ENCODE peak calls at places on chromosomes 6 and 20, in seven cellular contexts. One of them, this sample, is unnamed.

GRCh38 chr6:13378669-13379590 is 50.6 kb upstream of the TBC1D7 start:
- DNase-seq in caudate nucleus: no peak
- DNase-seq in AG09319: no peak
- DNase-seq in Daoy: no peak
- DNase-seq in PC-9: peak; percentile 68
- DNase-seq in RPMI7951: no peak
- DNase-seq in fibroblast of the aortic adventitia: no peak
- DNase-seq in this sample: no peak

GRCh38 chr6:150511313-150511712 is 88.4 kb upstream of the PLEKHG1 start:
- DNase-seq in RPMI7951: no peak
- DNase-seq in PC-9: no peak
- DNase-seq in AG09319: no peak
- DNase-seq in fibroblast of the aortic adventitia: no peak
- DNase-seq in caudate nucleus: no peak
- DNase-seq in Daoy: no peak
- DNase-seq in this sample: no peak

GRCh38 chr20:31897541-31897940 is 27.1 kb downstream of the TTLL9 start:
- DNase-seq in RPMI7951: no peak
- DNase-seq in PC-9: no peak
- DNase-seq in caudate nucleus: no peak
- DNase-seq in fibroblast of the aortic adventitia: no peak
- DNase-seq in AG09319: no peak
- DNase-seq in Daoy: no peak
- DNase-seq in this sample: no peak

GRCh38 chr6:111550195-111550594 is 55.5 kb downstream of the TRAF3IP2 start:
- DNase-seq in AG09319: no peak
- DNase-seq in PC-9: no peak
- DNase-seq in RPMI7951: no peak
- DNase-seq in caudate nucleus: no peak
- DNase-seq in fibroblast of the aortic adventitia: no peak
- DNase-seq in Daoy: no peak
- DNase-seq in this sample: no peak

GRCh38 chr6:156808287-156808686 is 31.1 kb downstream of the ARID1B start:
- DNase-seq in PC-9: no peak
- DNase-seq in AG09319: no peak
- DNase-seq in RPMI7951: peak; percentile 30
- DNase-seq in Daoy: no peak
- DNase-seq in fibroblast of the aortic adventitia: peak; percentile 59
- DNase-seq in caudate nucleus: no peak
- DNase-seq in this sample: no peak

GRCh38 chr6:23086100-23086499 is 516.7 kb downstream of the HDGFL1 start:
- DNase-seq in RPMI7951: no peak
- DNase-seq in PC-9: no peak
- DNase-seq in AG09319: no peak
- DNase-seq in caudate nucleus: no peak
- DNase-seq in fibroblast of the aortic adventitia: no peak
- DNase-seq in Daoy: no peak
- DNase-seq in this sample: no peak

GRCh38 chr20:15185322-15185721 is 847.9 kb upstream of the FLRT3 start:
- DNase-seq in RPMI7951: no peak
- DNase-seq in Daoy: no peak
- DNase-seq in fibroblast of the aortic adventitia: no peak
- DNase-seq in PC-9: no peak
- DNase-seq in AG09319: no peak
- DNase-seq in caudate nucleus: no peak
- DNase-seq in this sample: no peak

GRCh38 chr20:18989736-18990474 is 176.3 kb downstream of the SCP2D1 start:
- DNase-seq in fibroblast of the aortic adventitia: no peak
- DNase-seq in caudate nucleus: no peak
- DNase-seq in Daoy: no peak
- DNase-seq in RPMI7951: no peak
- DNase-seq in PC-9: no peak
- DNase-seq in AG09319: no peak
- DNase-seq in this sample: no peak

GRCh38 chr6:71335544-71335943 is 46.9 kb downstream of the OGFRL1 start:
- DNase-seq in PC-9: no peak
- DNase-seq in RPMI7951: no peak
- DNase-seq in Daoy: no peak
- DNase-seq in caudate nucleus: no peak
- DNase-seq in AG09319: no peak
- DNase-seq in fibroblast of the aortic adventitia: no peak
- DNase-seq in this sample: no peak

This sample was measured in GM04504.